ENCODE peak calls at places on chromosome 5, in four cellular contexts. W is OCI-LY7, D is fibroblast of the aortic adventitia, Y is body of pancreas. G is an unnamed sample.

GRCh38 chr5:134902071-134902801 is 2.7 kb upstream of the PCBD2 start:
- DNase-seq in Y (no peak), W (peak), D (peak), G (no peak)

GRCh38 chr5:54902817-54903473 is 82.4 kb downstream of the ESM1 start:
- DNase-seq in W (peak), D (peak), Y (no peak), G (no peak)

GRCh38 chr5:99061711-99062110 is 132.9 kb upstream of the CHD1 start:
- DNase-seq in D (peak), W (no peak), Y (no peak), G (peak)

GRCh38 chr5:106399381-106399780 is 1271.4 kb downstream of the EFNA5 start:
- DNase-seq in W (no peak), D (peak), Y (no peak), G (peak)

GRCh38 chr5:157059891-157060290 is 975 bp upstream of the HAVCR1 start:
- DNase-seq in D (no peak), W (no peak), Y (no peak), G (no peak)

GRCh38 chr5:164235176-164235914 is 729.9 kb downstream of the MAT2B start:
- DNase-seq in D (peak), W (no peak), Y (no peak), G (peak)

GRCh38 chr5:6401410-6401809 is 23.1 kb upstream of the MED10 start:
- DNase-seq in Y (no peak), W (no peak), D (no peak), G (peak)

GRCh38 chr5:168407222-168407621 is 79.0 kb upstream of the RARS1 start:
- DNase-seq in W (no peak), D (no peak), Y (no peak), G (no peak)

DNA sequence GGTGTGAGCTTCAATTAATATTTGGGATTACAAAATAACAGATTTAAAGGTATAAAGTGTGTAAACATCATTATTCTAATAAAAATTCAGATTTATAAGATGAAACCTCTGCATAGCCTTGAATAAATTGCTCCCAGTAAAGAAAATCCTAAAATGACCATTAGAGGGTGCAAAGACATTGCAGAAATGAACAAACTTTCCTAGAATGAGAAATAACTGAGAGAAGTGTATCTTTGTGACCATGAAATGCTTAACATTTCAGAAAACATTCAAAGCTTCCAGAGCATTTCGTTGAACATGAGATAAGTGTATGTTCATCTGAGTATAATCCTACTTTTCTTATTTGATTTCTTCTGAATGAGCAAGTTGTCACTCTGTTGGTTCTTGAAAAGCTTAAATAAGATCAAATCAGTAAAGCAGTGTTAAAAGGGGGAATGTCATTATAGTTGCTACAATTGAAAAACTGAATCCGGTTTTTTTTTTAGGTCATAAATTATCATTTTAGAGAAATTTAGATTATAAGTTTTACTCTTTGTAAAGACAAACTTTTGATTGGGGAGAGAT is 24.7 kb upstream of the NUDT12 start:
- DNase-seq in D (peak), Y (no peak), W (no peak), G (peak)
- TF ChIP-seq CTCF in D (peak), Y (peak), W (peak), G (peak)

GRCh38 chr5:124725040-124725434 is 21.4 kb downstream of the ZNF608 start:
- DNase-seq in D (no peak), W (peak), Y (no peak), G (no peak)
- TF ChIP-seq CTCF in D (no peak), W (peak), Y (no peak), G (no peak)

GRCh38 chr5:141360685-141361084 is 891 bp downstream of the PCDHGB2 start:
- DNase-seq in D (no peak), W (no peak), Y (no peak), G (no peak)

GRCh38 chr5:141366016-141366896 is 2.3 kb downstream of the PCDHGA5 start:
- DNase-seq in D (no peak), Y (no peak), W (no peak), G (no peak)

GRCh38 chr5:141362719-141363118 is 1.2 kb upstream of the PCDHGA5 start:
- DNase-seq in W (peak), Y (no peak), D (no peak), G (no peak)

GRCh38 chr5:141359790-141360426 is at the start of gene PCDHGB2:
- DNase-seq in Y (no peak), D (peak), W (peak), G (peak)

GRCh38 chr5:141363952-141364660 is at the start of gene PCDHGA5:
- DNase-seq in W (no peak), Y (no peak), D (peak), G (no peak)
- TF ChIP-seq CTCF in W (peak), Y (no peak), D (no peak), G (no peak)

DNA sequence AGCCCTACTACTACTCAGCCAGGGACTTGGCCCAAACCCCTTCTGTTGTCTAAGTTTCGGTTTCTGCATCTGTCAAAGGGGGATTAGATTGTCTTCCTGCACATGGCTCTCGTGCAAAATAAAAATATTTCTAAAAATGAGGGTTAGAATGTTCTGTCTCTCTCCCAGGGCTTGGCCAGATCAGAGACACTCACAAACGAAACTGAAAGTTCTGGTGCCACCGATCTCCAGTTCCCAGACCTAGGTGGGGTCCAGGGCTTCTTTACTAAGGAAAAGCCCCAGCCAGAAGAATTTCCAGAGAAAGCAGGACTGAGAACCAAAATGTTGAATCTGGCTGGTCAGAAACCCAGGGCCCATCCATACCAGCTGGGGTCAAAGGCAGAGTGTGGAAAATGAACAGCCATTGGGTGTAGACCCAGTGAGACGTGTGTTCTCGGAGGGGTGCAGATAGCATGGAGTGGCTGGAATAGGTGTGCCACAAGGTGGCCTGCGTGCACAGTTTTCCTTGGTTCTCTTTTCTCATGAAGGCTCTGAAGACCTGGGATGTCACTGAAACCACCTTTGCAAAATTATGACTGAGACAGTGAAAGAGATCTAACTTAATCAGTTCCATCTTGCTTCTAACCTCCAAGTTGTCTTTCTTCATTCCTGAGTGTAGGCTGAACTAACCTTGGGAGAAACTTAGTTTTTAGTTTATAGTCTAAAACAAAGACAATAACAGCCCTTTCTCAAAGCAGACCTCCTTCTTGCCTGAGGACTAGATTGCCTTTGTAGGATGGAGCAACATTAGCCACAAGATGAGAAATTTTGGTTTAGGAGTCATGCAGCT is 2.2 kb upstream of the SLC23A1 start:
- DNase-seq in Y (no peak), W (peak), D (peak), G (peak)
- TF ChIP-seq CTCF in Y (peak), W (peak), D (peak), G (no peak)

G was measured in epithelial cell of esophagus.